ENCODE peak calls at places on chromosomes 4 and X, in seven cellular contexts. W is mesenchymal stem cell, G is IMR-90, R is trophoblast cell, T is neuronal stem cell, N is H1, O is H9. C is an unnamed sample. For H3K79me1 and H3K27me3, the result is how much of the 10 kb centered on the place peaks cover.

GRCh38 chr4:19349416-19349815 is 902.3 kb upstream of the SLIT2 start:
- DNase-seq in N (no peak), G (no peak), T (no peak), W (no peak), R (no peak), O (no peak), C (no peak)

GRCh38 chrX:23756165-23756564 is 13.1 kb upstream of the ACOT9 start:
- DNase-seq in G (peak), W (peak), O (peak), N (no peak), T (peak), R (peak), C (peak)

GRCh38 chr4:38413524-38414341 is 250.3 kb upstream of the KLF3 start:
- DNase-seq in N (no peak), G (no peak), W (no peak), O (no peak), T (no peak), R (no peak), C (no peak)

GRCh38 chr4:146972036-146972435 is 26.4 kb upstream of the TTC29 start:
- DNase-seq in G (no peak), O (no peak), R (no peak), W (no peak), T (no peak), N (no peak), C (no peak)

GRCh38 chr4:6957994-6958393 is 48.4 kb downstream of the TBC1D14 start:
- DNase-seq in O (no peak), G (no peak), R (no peak), T (no peak), W (no peak), N (no peak), C (no peak)

GRCh38 chr4:119106036-119107000 is 29.3 kb upstream of the MYOZ2 start:
- DNase-seq in N (no peak), O (no peak), R (no peak), T (no peak), G (no peak), W (peak), C (no peak)

GRCh38 chrX:2507904-2508630 is 7.3 kb upstream of the DHRSX start:
- DNase-seq in G (no peak), R (no peak), O (no peak), W (no peak), N (no peak), T (no peak), C (no peak)

GRCh38 chrX:97498093-97498492 is 614.4 kb downstream of the RPA4 start:
- DNase-seq in R (no peak), T (no peak), O (no peak), G (no peak), N (no peak), W (no peak), C (no peak)

GRCh38 chrX:139842326-139843175 is 90.3 kb downstream of the ATP11C start:
- DNase-seq in W (no peak), G (peak), R (no peak), T (no peak), O (no peak), N (no peak), C (no peak)

GRCh38 chrX:113391875-113392274 is 551.2 kb upstream of the AMOT start:
- DNase-seq in G (no peak), W (no peak), T (no peak), R (no peak), N (no peak), O (no peak), C (no peak)

GRCh38 chr4:170109586-170110289 is 20.0 kb upstream of the AADAT start:
- DNase-seq in N (no peak), W (no peak), T (no peak), G (no peak), R (no peak), O (no peak), C (peak)

GRCh38 chr4:14650127-14650526 is 352.2 kb upstream of the CPEB2 start:
- DNase-seq in O (no peak), N (no peak), G (peak), R (no peak), T (no peak), W (peak), C (peak)

GRCh38 chrX:83469551-83469950 is 38.5 kb upstream of the POU3F4 start:
- DNase-seq in T (no peak), W (no peak), N (no peak), O (peak), G (peak), R (no peak), C (peak)

GRCh38 chr4:107647591-107647990 is 72.4 kb downstream of the PAPSS1 start:
- DNase-seq in W (no peak), R (no peak), O (no peak), G (peak), N (no peak), T (no peak), C (no peak)

GRCh38 chr4:36476135-36476534 is 194.7 kb downstream of the DTHD1 start:
- DNase-seq in O (no peak), R (no peak), T (no peak), W (no peak), N (no peak), G (no peak), C (no peak)

GRCh38 chr4:71602271-71602890 is 181.5 kb downstream of the GC start:
- DNase-seq in G (peak), T (no peak), N (no peak), W (peak), R (no peak), O (no peak), C (no peak)

GRCh38 chrX:115147220-115147619 is 42.0 kb upstream of the RBMXL3 start:
- DNase-seq in O (no peak), N (no peak), R (no peak), W (peak), G (peak), T (no peak), C (peak)

GRCh38 chr4:15398001-15398400 is 29.8 kb upstream of the C1QTNF7 start:
- DNase-seq in O (no peak), T (no peak), W (no peak), N (no peak), R (no peak), G (no peak), C (no peak)

GRCh38 chr4:102569200-102569599 is 68.0 kb downstream of the NFKB1 start:
- DNase-seq in O (no peak), G (peak), W (peak), N (no peak), T (no peak), R (no peak), C (no peak)

GRCh38 chrX:3697220-3697684 is 16.2 kb downstream of the PRKX start:
- DNase-seq in T (no peak), N (no peak), W (no peak), G (no peak), O (no peak), R (no peak), C (peak)

GRCh38 chr4:46442963-46443362 is 53.0 kb upstream of the GABRA2 start:
- DNase-seq in G (peak), N (no peak), O (no peak), T (no peak), W (peak), R (no peak), C (peak)

GRCh38 chrX:66919280-66919832 is 280.5 kb upstream of the EDA2R start:
- DNase-seq in T (no peak), W (no peak), R (no peak), G (no peak), N (no peak), O (no peak), C (no peak)

GRCh38 chr4:105998210-105998609 is 102.9 kb downstream of the NPNT start:
- DNase-seq in W (no peak), O (no peak), N (no peak), R (no peak), T (no peak), G (no peak), C (no peak)

GRCh38 chr4:183244506-183244905 is 75.6 kb downstream of the CLDN22 start:
- DNase-seq in O (no peak), N (no peak), R (no peak), W (no peak), G (no peak), T (no peak), C (no peak)

GRCh38 chrX:51144828-51145442 is 187.7 kb upstream of the NUDT10 start:
- DNase-seq in W (peak), N (peak), R (peak), T (peak), G (peak), O (peak), C (peak)

GRCh38 chr4:21012851-21013331 is 312.6 kb downstream of the PACRGL start:
- DNase-seq in W (peak), T (no peak), O (no peak), G (no peak), R (peak), N (no peak), C (peak)

GRCh38 chrX:153963546-153963945 is 8.1 kb downstream of the HCFC1 start:
- DNase-seq in G (no peak), O (no peak), N (no peak), T (no peak), W (no peak), R (no peak), C (no peak)

GRCh38 chr4:147987252-147987651 is 255.4 kb downstream of the ARHGAP10 start:
- DNase-seq in R (no peak), W (no peak), N (no peak), T (no peak), O (no peak), G (no peak), C (peak)

GRCh38 chrX:331145-331771 is 12.7 kb upstream of the GTPBP6 start:
- DNase-seq in T (no peak), W (peak), R (no peak), N (no peak), G (peak), O (no peak), C (no peak)

GRCh38 chr4:175790067-175790466 is 22.0 kb downstream of the GPM6A start:
- DNase-seq in O (no peak), G (no peak), T (peak), W (no peak), N (no peak), R (no peak), C (peak)

GRCh38 chrX:44314259-44314734 is 29.2 kb downstream of the EFHC2 start:
- DNase-seq in O (no peak), W (peak), N (no peak), T (no peak), R (peak), G (peak), C (peak)

GRCh38 chrX:148662014-148662413 is 161.6 kb downstream of the AFF2 start:
- DNase-seq in W (no peak), N (no peak), O (no peak), T (no peak), G (no peak), R (no peak), C (no peak)

GRCh38 chr4:176044589-176044951 is 21.1 kb upstream of the WDR17 start:
- DNase-seq in G (peak), O (no peak), W (no peak), R (no peak), T (no peak), N (no peak), C (no peak)

GRCh38 chrX:12440245-12440644 is 302.0 kb downstream of the FRMPD4 start:
- DNase-seq in R (no peak), N (no peak), W (no peak), G (no peak), T (no peak), O (peak), C (peak)

GRCh38 chr4:161929966-161930365 is 233.8 kb downstream of the FSTL5 start:
- DNase-seq in G (peak), O (no peak), N (no peak), T (no peak), W (no peak), R (no peak), C (no peak)

GRCh38 chr4:189033801-189034347 is 894.6 kb downstream of the TRIML1 start:
- DNase-seq in O (no peak), W (no peak), G (no peak), T (no peak), N (no peak), R (no peak), C (no peak)

GRCh38 chr4:154506253-154506652 is 14.7 kb upstream of the DCHS2 start:
- DNase-seq in W (peak), G (peak), N (no peak), T (peak), O (no peak), R (no peak), C (peak)

GRCh38 chr4:5751073-5751917 is 40.3 kb downstream of the EVC start:
- DNase-seq in W (peak), G (peak), N (no peak), T (no peak), O (peak), R (no peak), C (no peak)

GRCh38 chr4:130266814-130267213 is 1170.9 kb downstream of the C4orf33 start:
- DNase-seq in N (no peak), T (no peak), O (no peak), R (no peak), G (no peak), W (no peak), C (no peak)

GRCh38 chrX:18883234-18883960 is 100.5 kb downstream of the PHKA2 start:
- DNase-seq in N (no peak), O (peak), G (no peak), R (peak), T (no peak), W (no peak), C (peak)

DNA sequence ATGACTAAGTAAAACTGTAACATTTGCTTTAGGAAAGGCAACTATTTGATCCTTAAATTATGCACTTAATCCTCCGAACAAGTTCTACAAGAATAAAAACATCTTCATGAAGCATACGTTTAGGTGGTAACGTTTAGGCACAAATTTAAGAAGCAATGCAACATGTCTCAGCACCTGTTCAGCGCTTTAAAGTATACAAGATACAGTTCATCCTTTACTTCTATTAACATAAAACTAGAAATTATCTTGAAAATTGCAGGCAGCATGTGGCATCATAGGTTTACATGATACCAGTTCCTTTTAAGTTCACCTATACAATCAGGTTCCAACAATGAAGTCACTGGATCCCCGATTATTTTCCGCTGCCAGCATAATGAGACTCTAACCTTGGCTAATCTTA is 1.5 kb downstream of the PLA2G12A start:
- DNase-seq in O (no peak), G (no peak), W (no peak), T (no peak), N (no peak), R (no peak), C (no peak)
- H3K79me1 ChIP-seq in O (under half), G (under half), W (under half), T (under half), N (under half), R (under half), C (under half)

DNA sequence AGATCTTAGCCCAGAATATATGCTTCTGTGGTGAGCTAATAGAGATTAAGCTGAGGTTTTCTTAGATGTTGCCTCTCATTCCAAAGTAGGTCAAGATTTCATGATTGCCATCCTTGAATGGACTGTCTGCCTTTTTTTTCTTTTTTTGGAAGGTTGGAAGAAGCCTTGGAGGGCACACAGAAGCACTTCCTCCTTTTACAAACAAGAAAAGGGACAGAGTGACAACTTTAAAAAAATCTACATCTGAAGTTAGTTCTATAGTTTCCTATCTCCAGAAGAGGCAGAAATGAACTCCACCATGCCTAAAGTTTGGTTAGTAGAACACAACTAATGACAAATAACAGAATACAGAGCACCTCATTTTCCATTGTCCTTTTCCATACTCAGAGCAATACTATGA is 122.0 kb downstream of the KIT start:
- DNase-seq in R (no peak), N (no peak), W (no peak), T (no peak), G (no peak), O (no peak), C (no peak)
- H3K27me3 ChIP-seq in R (under half), N (under half), W (under half), T (under half), G (under half), O (under half), C (under half)

DNA sequence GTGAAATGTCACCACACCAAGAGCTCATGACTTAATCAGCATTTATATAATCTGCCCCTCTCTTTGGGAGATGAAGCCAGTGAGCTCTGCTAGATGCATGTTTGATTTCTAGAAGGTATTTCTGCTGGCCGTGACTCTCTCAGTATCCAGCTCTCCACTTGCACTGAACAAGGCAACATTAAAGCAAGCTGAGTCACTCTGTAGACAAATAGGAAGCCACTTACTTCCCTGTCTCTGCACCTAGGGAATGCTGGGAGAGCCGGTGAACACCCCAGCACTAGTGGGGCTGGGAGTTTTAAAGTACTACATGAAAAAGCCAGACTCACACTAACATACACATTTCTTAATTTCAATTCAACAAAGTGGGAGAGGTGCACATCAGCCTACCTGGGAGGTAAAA is 79.2 kb downstream of the MID1IP1 start:
- DNase-seq in O (no peak), N (no peak), W (no peak), T (no peak), R (no peak), G (peak), C (no peak)
- H3K4me2 ChIP-seq in O (no peak), N (no peak), W (no peak), T (no peak), R (no peak), G (no peak), C (no peak)

DNA sequence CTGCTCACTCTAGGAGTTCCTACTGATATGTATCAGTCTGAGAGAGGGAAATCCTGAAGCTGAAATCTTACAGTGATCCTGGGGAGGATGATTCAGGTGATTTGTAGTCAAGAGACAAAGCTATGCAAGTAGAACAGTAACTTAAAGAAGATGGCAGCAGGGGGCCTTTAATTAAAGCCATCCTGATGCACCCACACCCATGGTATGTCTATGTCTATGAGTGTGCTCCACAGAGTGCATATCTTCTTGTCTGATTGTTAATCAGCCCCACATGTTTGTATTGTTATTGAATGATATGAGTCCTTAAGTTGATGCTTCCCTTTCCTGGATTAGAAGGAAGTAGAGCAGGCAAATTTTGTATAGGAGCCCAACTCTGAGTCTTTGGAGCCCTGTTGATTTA is 78.8 kb downstream of the NHS start:
- DNase-seq in O (no peak), T (no peak), N (no peak), R (no peak), G (no peak), W (no peak), C (no peak)
- H3K79me1 ChIP-seq in O (under half), T (under half), N (under half), R (under half), G (under half), W (under half), C (under half)

GRCh38 chrX:25084446-25084845 is 68.7 kb upstream of the ARX start:
- DNase-seq in N (no peak), W (no peak), O (no peak), T (no peak), R (no peak), G (no peak), C (no peak)
- H3K27me3 ChIP-seq in N (under half), W (under half), O (under half), T (under half), R (under half), G (under half), C (under half)

DNA sequence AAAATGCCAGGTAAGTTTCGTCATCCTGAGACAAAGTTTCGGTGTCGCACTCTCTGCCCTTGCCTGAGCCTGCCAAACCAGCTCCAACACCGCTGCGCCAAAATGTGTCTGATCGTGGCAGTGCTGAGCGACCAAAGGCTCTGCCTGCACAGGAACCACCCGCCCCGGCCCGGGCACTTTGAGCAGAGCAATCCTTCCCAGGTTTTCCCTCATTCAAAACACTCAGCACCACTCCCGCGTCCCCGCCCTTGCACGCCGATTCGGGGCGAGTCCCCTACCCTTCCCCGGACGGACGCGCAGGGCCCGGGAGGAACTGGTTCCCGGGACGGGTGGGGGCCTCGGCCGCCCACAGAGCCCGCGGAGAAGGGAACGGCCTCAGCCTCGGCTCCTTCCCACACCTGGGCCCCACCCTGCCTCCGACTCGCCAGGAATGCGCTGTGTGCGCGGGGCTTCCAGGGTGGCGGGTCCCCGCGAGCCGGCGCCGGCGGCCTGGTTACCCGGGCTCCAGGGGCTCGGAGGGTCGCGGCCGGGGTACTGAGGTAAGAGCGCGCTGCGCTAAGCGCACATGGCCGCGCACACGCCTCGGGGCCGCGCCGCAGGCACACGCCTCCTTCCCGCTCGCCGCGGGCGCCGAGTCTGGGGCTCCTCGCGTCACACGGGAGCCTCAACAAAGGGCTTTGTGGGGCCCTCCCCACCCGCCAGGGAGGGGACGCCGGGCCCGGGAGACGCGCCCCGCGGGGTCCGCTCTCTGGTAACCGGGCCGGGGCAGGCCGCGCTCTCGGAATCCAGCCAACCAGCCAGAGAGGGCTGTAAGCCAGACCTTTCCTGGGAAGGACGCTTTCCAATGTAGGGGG is at the start of gene C4orf36:
- DNase-seq in O (peak), T (peak), R (peak), N (peak), G (peak), W (peak), C (peak)
- H3K4me2 ChIP-seq in O (peak), T (peak), R (peak), N (peak), G (peak), W (peak), C (peak)

GRCh38 chr4:2977116-2978097 is 14.0 kb downstream of the GRK4 start:
- DNase-seq in N (no peak), T (no peak), R (peak), G (peak), O (no peak), W (peak), C (peak)
- H3K79me1 ChIP-seq in N (under half), T (under half), R (under half), G (under half), O (under half), W (under half), C (under half)

DNA sequence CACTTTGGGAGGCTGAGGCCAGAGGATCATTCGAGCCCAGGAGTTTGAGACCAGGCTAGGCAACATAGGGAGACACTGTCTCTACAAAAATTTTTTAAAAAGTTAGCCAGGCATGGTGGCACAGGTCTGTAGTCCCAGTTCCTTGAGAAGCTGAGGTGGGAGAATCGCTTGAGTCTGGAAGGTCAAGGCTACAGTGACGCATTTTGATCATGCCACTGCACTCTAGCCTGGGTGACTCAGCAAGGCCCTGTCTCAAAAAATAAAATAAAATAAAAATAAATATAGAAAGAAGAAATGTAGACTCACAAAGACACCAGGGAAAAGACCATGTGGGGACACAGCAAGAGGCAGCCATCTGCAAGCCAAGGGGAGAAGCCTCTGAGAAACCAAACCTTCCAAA is 42.3 kb upstream of the SLC7A3 start:
- DNase-seq in R (no peak), T (no peak), G (peak), W (no peak), O (no peak), N (no peak), C (no peak)
- H3K27me3 ChIP-seq in R (under half), T (under half), G (under half), W (under half), O (under half), N (under half), C (under half)